ENCODE peak calls at places on chromosomes 6 and 20, in six cellular contexts. T, E, W, G, B and A are unnamed samples.

GRCh38 chr6:108653864-108654402 is 93.2 kb downstream of the FOXO3 start:
- DNase-seq in T (peak; percentile 45), E (no peak), W (peak; percentile 90), G (no peak), B (peak; percentile 88), A (peak; percentile 58)

GRCh38 chr20:4942336-4942735 is 59.0 kb downstream of the SLC23A2 start:
- DNase-seq in T (no peak), E (no peak), W (no peak), G (no peak), B (no peak), A (peak; percentile 24)

GRCh38 chr20:50726955-50727791 is 4.2 kb upstream of the PARD6B start:
- DNase-seq in T (no peak), E (no peak), W (no peak), G (no peak), B (no peak), A (no peak)

GRCh38 chr6:56002336-56002735 is 126.9 kb upstream of the BMP5 start:
- DNase-seq in T (no peak), E (no peak), W (no peak), G (no peak), B (no peak), A (peak; percentile 73)

GRCh38 chr6:113970808-113971676 is at the start of gene HDAC2:
- DNase-seq in T (peak; percentile 48), E (peak; percentile 69), W (peak; percentile 85), G (peak; percentile 48), B (peak; percentile 88), A (peak; percentile 45)

GRCh38 chr20:62914970-62915457 is 11.3 kb downstream of the DIDO1 start:
- DNase-seq in T (no peak), E (no peak), W (no peak), G (no peak), B (peak; percentile 66), A (no peak)

GRCh38 chr6:112622036-112622435 is 274.9 kb downstream of the RFPL4B start:
- DNase-seq in T (no peak), E (no peak), W (no peak), G (no peak), B (no peak), A (no peak)

GRCh38 chr6:158262755-158263154 is 49.5 kb upstream of the TULP4 start:
- DNase-seq in T (no peak), E (no peak), W (no peak), G (no peak), B (no peak), A (no peak)

GRCh38 chr20:37989601-37990001 is 43.7 kb downstream of the TTI1 start:
- DNase-seq in T (peak; percentile 63), E (no peak), W (no peak), G (no peak), B (no peak), A (no peak)

GRCh38 chr6:31621320-31621939 is 915 bp downstream of the PRRC2A start:
- DNase-seq in T (no peak), E (no peak), W (no peak), G (no peak), B (no peak), A (no peak)

GRCh38 chr20:9253140-9253539 is 184.3 kb downstream of the PLCB4 start:
- DNase-seq in T (no peak), E (no peak), W (no peak), G (no peak), B (no peak), A (no peak)

GRCh38 chr6:19836799-19837510 is at the start of gene ID4:
- DNase-seq in T (no peak), E (no peak), W (peak; percentile 99), G (peak; percentile 94), B (peak; percentile 99), A (peak; percentile 94)

GRCh38 chr6:89021629-89022028 is 58.2 kb upstream of the RNGTT start:
- DNase-seq in T (peak; percentile 53), E (no peak), W (no peak), G (no peak), B (no peak), A (no peak)

GRCh38 chr6:32298632-32299336 is 72.9 kb downstream of the TSBP1 start:
- DNase-seq in T (peak; percentile 67), E (no peak), W (no peak), G (peak; percentile 10), B (peak; percentile 30), A (no peak)

GRCh38 chr6:54846243-54846856 is at the start of gene FAM83B:
- DNase-seq in T (peak; percentile 96), E (no peak), W (no peak), G (no peak), B (peak; percentile 2), A (no peak)

GRCh38 chr6:39847216-39847615 is 55.0 kb downstream of the DAAM2 start:
- DNase-seq in T (no peak), E (no peak), W (peak; percentile 80), G (no peak), B (peak; percentile 73), A (no peak)

GRCh38 chr20:16608265-16608636 is 35.0 kb upstream of the KIF16B start:
- DNase-seq in T (no peak), E (no peak), W (no peak), G (no peak), B (peak; percentile 72), A (no peak)

GRCh38 chr6:69812746-69813427 is 16.1 kb upstream of the LMBRD1 start:
- DNase-seq in T (no peak), E (no peak), W (no peak), G (no peak), B (no peak), A (no peak)

GRCh38 chr6:42281570-42281969 is 63.9 kb upstream of the MRPS10 start:
- DNase-seq in T (no peak), E (peak; percentile 23), W (no peak), G (no peak), B (no peak), A (no peak)

GRCh38 chr20:2122921-2123320 is 21.3 kb downstream of the STK35 start:
- DNase-seq in T (no peak), E (no peak), W (no peak), G (no peak), B (peak; percentile 69), A (peak; percentile 47)

GRCh38 chr20:15842872-15843271 is 730.4 kb downstream of the KIF16B start:
- DNase-seq in T (peak; percentile 20), E (no peak), W (no peak), G (no peak), B (no peak), A (no peak)

GRCh38 chr6:125481056-125481455 is 179.3 kb upstream of the HDDC2 start:
- DNase-seq in T (no peak), E (no peak), W (no peak), G (no peak), B (no peak), A (no peak)

GRCh38 chr6:5028301-5028700 is 24.5 kb upstream of the RPP40 start:
- DNase-seq in T (no peak), E (no peak), W (no peak), G (no peak), B (no peak), A (no peak)

GRCh38 chr6:42774201-42774600 is 7.7 kb upstream of the BICRAL start:
- DNase-seq in T (no peak), E (no peak), W (no peak), G (no peak), B (no peak), A (no peak)

GRCh38 chr6:118710616-118711015 is 59.2 kb upstream of the CEP85L start:
- DNase-seq in T (peak; percentile 22), E (no peak), W (no peak), G (no peak), B (no peak), A (no peak)
- H3K4me3 ChIP-seq in T (no peak overlapping the region), E (no peak overlapping the region), W (no peak overlapping the region), G (no peak overlapping the region), B (no peak overlapping the region), A (no peak overlapping the region)

DNA sequence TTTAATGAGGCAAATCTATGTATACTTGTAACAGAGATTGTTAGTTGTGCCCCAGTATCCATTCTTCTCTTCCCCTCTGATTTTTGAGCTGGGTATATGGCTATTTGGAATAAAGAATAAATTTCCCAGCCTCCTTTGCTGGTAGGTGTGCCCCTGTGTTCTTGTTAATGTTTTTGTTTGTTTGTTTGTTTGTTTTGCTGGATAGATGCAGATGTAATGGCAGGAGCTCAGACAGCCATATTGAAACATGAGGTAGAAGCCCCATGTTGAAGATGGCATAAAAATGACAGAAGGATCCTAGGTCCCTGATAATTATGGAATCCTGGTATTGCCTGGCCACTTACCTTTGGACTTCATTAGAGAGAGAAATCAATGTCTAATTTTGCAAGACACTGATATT is 19.9 kb upstream of the FKBP5 start:
- DNase-seq in T (no peak), E (no peak), W (no peak), G (no peak), B (no peak), A (no peak)
- H3K4me3 ChIP-seq in T (no peak overlapping the region), E (no peak overlapping the region), W (no peak overlapping the region), G (no peak overlapping the region), B (no peak overlapping the region), A (no peak overlapping the region)

GRCh38 chr6:109740787-109741186 is 49.7 kb downstream of the FIG4 start:
- DNase-seq in T (no peak), E (no peak), W (no peak), G (no peak), B (no peak), A (no peak)

GRCh38 chr6:109738667-109739066 is 47.6 kb downstream of the FIG4 start:
- DNase-seq in T (no peak), E (no peak), W (no peak), G (no peak), B (no peak), A (no peak)

GRCh38 chr6:109739671-109740070 is 48.6 kb downstream of the FIG4 start:
- DNase-seq in T (no peak), E (no peak), W (no peak), G (no peak), B (no peak), A (no peak)

GRCh38 chr6:109738200-109738599 is 47.1 kb downstream of the FIG4 start:
- DNase-seq in T (no peak), E (no peak), W (no peak), G (no peak), B (no peak), A (no peak)

DNA sequence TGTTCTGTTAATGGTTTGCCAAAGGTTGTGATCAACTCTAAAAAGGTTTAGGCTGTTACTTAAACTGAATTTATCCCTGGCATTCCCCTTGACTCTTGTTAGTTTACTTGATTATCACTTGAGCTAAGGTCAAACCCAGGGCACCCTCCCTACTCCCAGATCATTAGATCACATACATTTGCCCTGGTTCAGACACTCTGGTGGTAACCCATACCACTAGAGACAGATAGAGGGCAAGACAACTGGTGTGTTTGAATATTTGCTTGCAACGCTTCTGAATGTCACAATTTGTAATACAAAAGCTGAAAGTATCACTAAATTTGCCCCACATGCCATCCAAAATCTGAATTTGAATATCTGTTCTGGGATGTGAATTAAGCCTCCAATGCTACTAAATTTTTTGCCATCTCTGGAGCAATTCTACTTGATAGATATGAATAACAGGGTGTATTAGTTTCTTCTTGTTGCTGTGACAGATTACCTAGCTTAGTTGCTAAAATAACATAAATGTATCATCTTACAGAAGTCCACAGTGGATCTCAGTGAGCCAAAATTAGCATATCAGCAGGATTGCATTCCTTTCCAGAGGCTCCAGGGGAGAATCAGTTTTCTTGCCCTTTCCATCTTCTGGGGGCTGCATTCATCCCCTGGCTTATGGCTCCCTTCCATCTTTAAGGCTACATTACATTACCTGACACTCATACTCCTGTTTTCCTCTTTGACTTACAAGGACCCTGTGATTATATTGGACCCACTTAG is 45.4 kb downstream of the FIG4 start:
- DNase-seq in T (no peak), E (no peak), W (no peak), G (no peak), B (no peak), A (no peak)
- H3K4me3 ChIP-seq in T (no peak overlapping the region), E (no peak overlapping the region), W (no peak overlapping the region), G (no peak overlapping the region), B (no peak overlapping the region), A (no peak overlapping the region)

GRCh38 chr6:149717255-149717587 is 680 bp downstream of the LATS1 start:
- DNase-seq in T (no peak), E (no peak), W (no peak), G (no peak), B (no peak), A (no peak)
- H3K4me3 ChIP-seq in T (peak overlapping the region; percentile 91), E (peak overlapping the region; percentile 87), W (peak overlapping the region; percentile 100), G (peak overlapping the region; percentile 64), B (peak overlapping the region; percentile 83), A (peak overlapping the region; percentile 94)